ENCODE peak calls at places on chromosomes 1 and 21, in four cellular contexts. Z is adrenal gland, N is progenitor cell of endocrine pancreas, A is uterus. Q is an unnamed sample.

GRCh38 chr1:47624531-47624930 is 186.7 kb downstream of the FOXD2 start:
- DNase-seq in Z (no peak), N (peak), A (no peak), Q (no peak)

GRCh38 chr1:114587203-114587991 is 6.0 kb upstream of the BCAS2 start:
- DNase-seq in Z (no peak), N (no peak), A (no peak), Q (no peak)

GRCh38 chr1:240465531-240465940 is 146.4 kb downstream of the GREM2 start:
- DNase-seq in Z (no peak), N (no peak), A (no peak), Q (no peak)

GRCh38 chr1:64917328-64917861 is 49.0 kb downstream of the JAK1 start:
- DNase-seq in Z (peak), N (no peak), A (peak), Q (peak)

GRCh38 chr21:17270234-17270633 is 242.6 kb upstream of the CXADR start:
- DNase-seq in Z (peak), N (no peak), A (peak), Q (peak)

GRCh38 chr21:22791986-22792560 is 1793.9 kb downstream of the NCAM2 start:
- DNase-seq in Z (peak), N (no peak), A (no peak), Q (peak)

GRCh38 chr1:93619507-93620168 is 62.0 kb downstream of the BCAR3 start:
- DNase-seq in Z (no peak), N (no peak), A (no peak), Q (no peak)

GRCh38 chr1:88763649-88764406 is 79.8 kb downstream of the PKN2 start:
- DNase-seq in Z (no peak), N (no peak), A (no peak), Q (peak)

GRCh38 chr1:43587594-43587993 is 56.9 kb downstream of the PTPRF start:
- DNase-seq in Z (no peak), N (no peak), A (no peak), Q (peak)

GRCh38 chr1:50830621-50831020 is 129.4 kb downstream of the FAF1 start:
- DNase-seq in Z (no peak), N (no peak), A (no peak), Q (no peak)

GRCh38 chr1:113320972-113321680 is 69.2 kb upstream of the MAGI3 start:
- DNase-seq in Z (no peak), N (no peak), A (no peak), Q (peak)

GRCh38 chr1:150256193-150256548 is 1.4 kb upstream of the CA14 start:
- DNase-seq in Z (no peak), N (no peak), A (no peak), Q (peak)

GRCh38 chr1:95742591-95743089 is 508.6 kb downstream of the RWDD3 start:
- DNase-seq in Z (no peak), N (no peak), A (no peak), Q (no peak)

GRCh38 chr1:178530037-178530402 is 17.1 kb downstream of the TEX35 start:
- DNase-seq in Z (peak), N (no peak), A (no peak), Q (peak)

GRCh38 chr1:232486454-232487202 is 143.3 kb downstream of the SIPA1L2 start:
- DNase-seq in Z (no peak), N (no peak), A (no peak), Q (no peak)

GRCh38 chr21:43881918-43882317 is 16.9 kb downstream of the AGPAT3 start:
- DNase-seq in Z (no peak), N (no peak), A (no peak), Q (no peak)

GRCh38 chr21:29155118-29155932 is 24.9 kb downstream of the MAP3K7CL start:
- DNase-seq in Z (peak), N (no peak), A (peak), Q (peak)

GRCh38 chr1:32753532-32754281 is 51.1 kb upstream of the SYNC start:
- DNase-seq in Z (peak), N (peak), A (peak), Q (no peak)

GRCh38 chr1:79614762-79615161 is 608.2 kb upstream of the ADGRL4 start:
- DNase-seq in Z (no peak), N (no peak), A (no peak), Q (no peak)

GRCh38 chr1:79617777-79618176 is 611.2 kb upstream of the ADGRL4 start:
- DNase-seq in Z (no peak), N (no peak), A (no peak), Q (no peak)
- TF ChIP-seq CTCF in Z (no peak), N (peak), A (no peak), Q (peak)

DNA sequence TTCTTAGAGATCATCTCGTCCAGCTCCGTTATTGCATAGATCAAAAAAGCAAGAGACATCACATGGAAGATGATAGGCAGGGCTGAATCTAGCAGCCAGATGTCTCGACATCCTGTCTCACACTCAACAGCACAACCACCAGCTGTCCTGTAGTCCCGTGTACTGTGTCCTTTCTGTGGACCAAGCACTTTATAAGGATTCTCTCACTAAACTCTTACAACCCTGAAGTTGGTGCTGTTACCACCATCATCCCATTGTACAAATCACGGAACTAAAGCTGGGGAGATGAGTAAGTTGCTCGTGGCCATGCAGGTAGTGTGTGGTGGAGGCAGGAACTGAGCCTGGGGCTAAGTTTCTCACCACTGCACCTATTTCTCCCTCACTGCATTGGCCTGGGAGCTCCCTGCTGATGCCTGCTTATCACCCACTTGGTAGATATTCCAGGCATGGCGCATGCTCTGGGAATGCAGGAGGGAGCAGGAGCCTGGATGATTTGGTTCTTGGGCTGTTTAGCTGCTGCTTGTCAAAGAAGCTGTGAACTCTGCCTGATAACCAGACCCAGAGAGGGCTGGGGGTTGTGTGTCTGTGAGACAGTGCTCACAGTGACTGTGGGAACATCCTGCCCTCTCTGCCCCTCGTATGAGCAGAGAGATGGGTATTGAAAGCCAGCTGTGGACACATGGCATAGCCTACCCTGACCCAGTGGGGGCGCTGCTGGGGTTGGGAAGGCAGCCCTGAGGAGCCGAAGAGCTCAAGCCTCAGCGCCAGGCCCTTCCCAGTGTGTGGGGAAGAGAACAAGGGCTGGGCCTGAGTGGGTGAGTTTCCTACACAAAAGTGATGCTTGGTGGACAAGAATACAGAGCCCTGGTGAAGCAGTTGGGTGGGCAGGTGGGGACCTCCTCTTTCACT is 13.6 kb downstream of the PPFIA4 start:
- DNase-seq in Z (no peak), N (no peak), A (no peak), Q (no peak)
- TF ChIP-seq CTCF in Z (peak), N (peak), A (no peak), Q (peak)

DNA sequence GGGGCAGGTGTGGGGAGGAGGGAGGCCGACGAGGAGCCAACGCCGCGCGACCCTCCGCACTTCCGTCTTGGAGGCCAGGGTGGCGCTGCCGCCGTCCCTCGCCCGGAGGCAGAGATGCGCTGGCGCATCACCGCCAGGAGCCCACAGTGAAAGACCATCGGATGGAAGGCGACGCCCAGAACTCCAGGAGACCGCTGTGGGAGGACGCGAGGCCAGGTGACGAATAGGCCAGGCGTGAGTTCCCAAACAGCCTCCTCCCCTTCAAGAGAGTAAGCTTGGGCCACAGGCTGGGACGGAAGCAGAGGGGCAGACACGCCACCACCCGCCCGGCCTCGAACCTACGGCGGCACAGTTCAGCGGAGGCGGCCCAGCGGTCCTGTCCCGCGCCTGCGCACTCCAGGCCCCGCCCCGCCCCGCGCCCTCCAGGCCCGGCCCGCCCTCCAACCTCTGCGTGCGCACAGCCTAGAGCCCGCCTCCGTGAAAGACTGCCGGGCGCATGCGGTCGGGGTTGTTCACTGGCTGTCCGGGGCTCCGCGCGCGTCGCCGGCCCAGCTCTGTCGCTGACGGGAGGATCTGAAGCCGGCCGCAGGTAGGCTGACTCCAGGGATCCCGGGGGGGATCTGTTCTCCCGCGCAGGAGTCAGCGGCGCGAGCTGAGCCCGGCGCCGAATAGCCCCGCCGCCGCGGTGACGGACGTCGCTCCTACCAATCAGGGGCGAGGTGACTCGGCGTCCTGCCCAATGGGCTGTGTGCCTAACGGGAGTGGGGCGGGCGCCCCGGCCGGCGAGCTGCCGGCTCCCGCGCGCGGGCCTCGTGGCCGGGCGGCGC is at the start of gene CTPS1:
- DNase-seq in Z (peak), N (peak), A (peak), Q (peak)
- TF ChIP-seq CTCF in Z (no peak), N (peak), A (no peak), Q (peak)

GRCh38 chr1:36542024-36542961 is 59.6 kb upstream of the CSF3R start:
- DNase-seq in Z (no peak), N (no peak), A (no peak), Q (no peak)

GRCh38 chr1:36540056-36540455 is 57.3 kb upstream of the CSF3R start:
- DNase-seq in Z (no peak), N (no peak), A (no peak), Q (no peak)

GRCh38 chr1:36537190-36537768 is 54.6 kb upstream of the CSF3R start:
- DNase-seq in Z (no peak), N (no peak), A (no peak), Q (no peak)

GRCh38 chr1:36539526-36539925 is 56.8 kb upstream of the CSF3R start:
- DNase-seq in Z (no peak), N (no peak), A (no peak), Q (no peak)

DNA sequence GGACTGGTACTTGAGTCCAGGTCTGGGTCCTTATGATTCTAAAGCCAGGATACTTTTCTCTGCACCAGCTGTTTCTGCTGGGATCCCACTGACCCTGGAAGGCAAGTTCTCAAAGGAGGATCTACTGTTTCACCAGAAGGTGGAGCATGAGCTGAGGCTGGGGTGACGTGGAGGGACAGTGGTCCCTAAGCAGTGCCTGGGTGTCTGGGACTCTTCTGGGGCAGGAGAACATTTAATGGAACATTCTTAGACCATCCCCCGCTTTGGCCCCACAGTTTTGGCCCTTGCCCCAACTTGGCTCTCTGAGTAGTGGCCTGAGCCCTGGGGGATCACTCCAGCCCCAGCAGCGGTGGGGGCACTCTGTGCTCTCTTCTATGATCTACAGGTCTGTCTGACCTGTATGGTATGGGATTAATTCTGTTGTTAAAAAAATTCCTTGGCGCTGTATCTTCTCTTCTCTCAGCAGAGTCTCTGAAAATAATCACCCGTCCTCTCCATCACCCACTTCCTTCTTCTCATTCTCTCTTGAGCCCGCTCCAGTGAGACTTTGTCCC is 60.3 kb upstream of the CSF3R start:
- DNase-seq in Z (no peak), N (no peak), A (no peak), Q (no peak)
- TF ChIP-seq CTCF in Z (no peak), N (peak), A (no peak), Q (peak)

GRCh38 chr1:205689479-205689878 is 9.2 kb upstream of the SLC45A3 start:
- DNase-seq in Z (no peak), N (no peak), A (no peak), Q (no peak)

GRCh38 chr1:205690122-205690756 is 9.9 kb upstream of the SLC45A3 start:
- DNase-seq in Z (no peak), N (no peak), A (no peak), Q (no peak)

GRCh38 chr1:205688681-205689080 is 8.4 kb upstream of the SLC45A3 start:
- DNase-seq in Z (no peak), N (no peak), A (no peak), Q (no peak)

GRCh38 chr1:205688171-205688570 is 7.9 kb upstream of the SLC45A3 start:
- DNase-seq in Z (no peak), N (no peak), A (no peak), Q (no peak)

DNA sequence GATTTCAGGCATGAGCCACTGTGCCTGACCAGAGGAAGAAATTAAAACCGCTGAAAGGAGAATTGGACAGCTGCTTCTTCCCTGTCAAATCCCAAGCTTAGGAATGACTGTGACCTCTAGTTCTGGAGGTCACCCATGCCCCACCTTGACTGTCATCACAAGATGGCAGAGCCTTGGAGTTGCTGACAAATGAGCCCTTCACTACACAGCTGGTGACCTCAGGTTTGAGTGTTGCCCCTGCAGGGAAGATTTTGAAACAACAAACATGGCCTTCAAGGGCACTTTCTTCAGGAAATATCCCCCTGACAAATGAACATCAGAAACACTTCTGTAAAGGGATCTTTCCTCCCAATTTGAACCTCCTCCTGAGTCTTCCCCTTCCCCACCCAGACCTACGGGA is 6.9 kb upstream of the SLC45A3 start:
- DNase-seq in Z (no peak), N (no peak), A (no peak), Q (no peak)
- TF ChIP-seq CTCF in Z (no peak), N (no peak), A (no peak), Q (no peak)

Q was measured in HFFc6.